ENCODE peak calls at places on chromosomes 13 and 19, in four cellular contexts. E is mesothelial cell of epicardium, W is progenitor cell of endocrine pancreas, B is AG04450. K is an unnamed sample.
A peak's percentile ranks its signal among the peaks of the same experiment; 100 is the strongest.

GRCh38 chr19:54458648-54459281 is 4.8 kb downstream of the LENG9 start:
- DNase-seq in W (no peak), E (no peak), B (no peak), K (no peak)

GRCh38 chr13:113545455-113545930 is 39.1 kb upstream of the TFDP1 start:
- DNase-seq in B (no peak), E (no peak), W (no peak), K (no peak)

GRCh38 chr13:26074706-26075105 is 22.9 kb upstream of the SHISA2 start:
- DNase-seq in E (no peak), W (no peak), B (no peak), K (no peak)

GRCh38 chr13:62537593-62537992 is 1121.9 kb upstream of the PCDH20 start:
- DNase-seq in B (no peak), E (no peak), W (no peak), K (no peak)

GRCh38 chr13:95643814-95644598 is 500 bp downstream of the DZIP1 start:
- DNase-seq in E (no peak), B (no peak), W (peak; percentile 37), K (no peak)

GRCh38 chr13:113140677-113141590 is 17.5 kb upstream of the PROZ start:
- DNase-seq in E (no peak), W (no peak), B (no peak), K (no peak)

GRCh38 chr13:110387451-110388140 is 80.5 kb downstream of the COL4A2 start:
- DNase-seq in B (no peak), W (no peak), E (no peak), K (no peak)

GRCh38 chr13:24877531-24877930 is 113.6 kb downstream of the RNF17 start:
- DNase-seq in B (no peak), W (no peak), E (no peak), K (no peak)

GRCh38 chr19:51181913-51182419 is 39.9 kb downstream of the SIGLEC7 start:
- DNase-seq in W (no peak), E (no peak), B (no peak), K (no peak)

GRCh38 chr13:99311137-99311536 is 3.9 kb upstream of the GPR183 start:
- DNase-seq in E (no peak), B (no peak), W (no peak), K (no peak)

GRCh38 chr13:101401196-101401595 is 15.1 kb downstream of the NALCN start:
- DNase-seq in W (no peak), E (no peak), B (no peak), K (no peak)

GRCh38 chr13:40666905-40667621 is 622 bp upstream of the FOXO1 start:
- DNase-seq in W (peak; percentile 51), E (peak; percentile 33), B (no peak), K (peak; percentile 57)

GRCh38 chr19:17719730-17720486 is 628 bp downstream of the MAP1S start:
- DNase-seq in E (no peak), B (no peak), W (no peak), K (no peak)

GRCh38 chr19:3987619-3988371 is 2.5 kb upstream of the EEF2 start:
- DNase-seq in B (peak; percentile 66), W (peak; percentile 71), E (peak; percentile 83), K (peak; percentile 80)

GRCh38 chr13:27792393-27793218 is at the start of gene GSX1:
- DNase-seq in B (no peak), W (peak; percentile 85), E (peak; percentile 68), K (no peak)

GRCh38 chr19:715347-715746 is 6.6 kb downstream of the PALM start:
- DNase-seq in W (no peak), E (no peak), B (no peak), K (no peak)

GRCh38 chr19:49506575-49507105 is 5.8 kb upstream of the FCGRT start:
- DNase-seq in W (no peak), E (no peak), B (no peak), K (peak; percentile 87)

GRCh38 chr13:35309711-35310110 is 166.8 kb downstream of the MAB21L1 start:
- DNase-seq in W (no peak), B (no peak), E (no peak), K (no peak)

GRCh38 chr19:42254083-42254849 is 662 bp downstream of the ERF start:
- DNase-seq in B (no peak), W (peak; percentile 62), E (no peak), K (no peak)

GRCh38 chr13:99984463-99985242 is 3.1 kb downstream of the ZIC2 start:
- DNase-seq in W (peak; percentile 15), E (no peak), B (no peak), K (no peak)

GRCh38 chr13:46176756-46177155 is 5.2 kb downstream of the LCP1 start:
- DNase-seq in W (no peak), E (no peak), B (no peak), K (no peak)

GRCh38 chr13:73107459-73107858 is 48.7 kb downstream of the KLF5 start:
- DNase-seq in W (no peak), E (no peak), B (no peak), K (peak; percentile 33)

GRCh38 chr19:5693195-5694166 is 3.4 kb downstream of the RPL36 start:
- DNase-seq in W (no peak), B (no peak), E (no peak), K (no peak)

GRCh38 chr13:37059136-37059847 is at the start of gene SUPT20H:
- DNase-seq in E (peak; percentile 92), B (peak; percentile 64), W (peak; percentile 94), K (peak; percentile 30)

GRCh38 chr13:106348032-106348431 is 187.4 kb downstream of the EFNB2 start:
- DNase-seq in B (no peak), W (no peak), E (no peak), K (no peak)

GRCh38 chr19:3497757-3498515 is 2.5 kb downstream of the DOHH start:
- DNase-seq in B (no peak), E (no peak), W (no peak), K (no peak)

GRCh38 chr13:39767791-39768564 is 112.5 kb downstream of the COG6 start:
- DNase-seq in W (no peak), B (no peak), E (no peak), K (no peak)

GRCh38 chr13:77397636-77398035 is 70.7 kb upstream of the MYCBP2 start:
- DNase-seq in B (no peak), E (no peak), W (no peak), K (no peak)

GRCh38 chr19:7738023-7738422 is 6.1 kb upstream of the CLEC4G start:
- DNase-seq in E (no peak), W (no peak), B (no peak), K (no peak)

GRCh38 chr19:45078390-45079062 is 534 bp upstream of the GEMIN7 start:
- DNase-seq in W (no peak), B (no peak), E (no peak), K (no peak)

GRCh38 chr19:45076851-45077730 is 813 bp upstream of the ZNF296 start:
- DNase-seq in B (no peak), W (no peak), E (no peak), K (no peak)

GRCh38 chr19:45082170-45082569 is 3.1 kb downstream of the GEMIN7 start:
- DNase-seq in B (no peak), W (no peak), E (no peak), K (no peak)

GRCh38 chr19:45079911-45080469 is 930 bp downstream of the GEMIN7 start:
- DNase-seq in B (no peak), W (no peak), E (no peak), K (no peak)

GRCh38 chr19:45079063-45079910 is at the start of gene GEMIN7:
- DNase-seq in E (peak; percentile 64), B (no peak), W (peak; percentile 79), K (no peak)
- TF ChIP-seq CTCF in E (peak; percentile 15), B (no peak), W (peak; percentile 42), K (no peak)

GRCh38 chr13:66111628-66112027 is 1118.5 kb downstream of the PCDH9 start:
- DNase-seq in W (no peak), B (no peak), E (no peak), K (no peak)
- TF ChIP-seq CTCF in W (peak; percentile 12), B (no peak), E (no peak), K (no peak)

GRCh38 chr13:60170414-60170813 is 6.7 kb upstream of the DIAPH3 start:
- DNase-seq in E (no peak), W (no peak), B (no peak), K (no peak)

GRCh38 chr13:60165391-60166099 is 1.8 kb upstream of the DIAPH3 start:
- DNase-seq in W (no peak), B (peak; percentile 30), E (no peak), K (no peak)

GRCh38 chr13:60167121-60167520 is 3.4 kb upstream of the DIAPH3 start:
- DNase-seq in E (no peak), W (no peak), B (no peak), K (no peak)

GRCh38 chr13:60174113-60174512 is 10.4 kb upstream of the DIAPH3 start:
- DNase-seq in B (no peak), W (no peak), E (no peak), K (no peak)

DNA sequence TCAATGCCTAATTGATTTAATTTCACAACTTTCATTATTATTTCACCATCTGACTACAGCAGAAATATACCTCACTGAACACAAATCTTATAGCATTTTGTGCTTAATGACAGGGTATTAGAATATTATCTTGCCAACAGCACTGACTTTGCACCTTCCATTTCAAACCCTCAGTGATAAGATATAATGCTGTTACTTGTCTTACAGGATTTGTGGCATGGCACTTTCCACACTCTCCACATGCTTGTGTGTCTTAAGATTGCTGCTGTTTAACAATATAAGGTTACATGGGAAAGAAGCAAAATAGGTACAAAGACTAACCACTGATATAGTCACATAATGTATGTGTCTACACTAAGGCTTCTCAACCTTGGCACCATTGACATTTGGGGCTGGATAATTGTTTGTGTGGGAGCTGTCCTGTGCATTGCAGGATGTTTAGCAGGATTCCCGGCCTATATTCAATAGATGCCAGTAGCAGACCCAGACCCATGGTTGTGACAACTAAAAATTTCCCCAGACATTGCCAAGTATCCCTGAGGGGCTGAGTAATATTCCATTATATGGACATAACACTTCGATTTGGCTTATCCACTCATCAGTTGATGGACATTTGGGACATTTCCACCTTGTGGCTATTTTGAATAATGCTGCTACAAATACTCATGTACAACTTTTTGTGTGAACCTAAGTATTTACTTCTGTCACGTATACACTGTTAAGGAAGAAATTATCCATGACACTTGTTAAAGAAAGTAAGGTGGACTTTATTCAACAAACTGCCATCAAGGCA is 5.7 kb upstream of the DIAPH3 start:
- DNase-seq in W (no peak), E (no peak), B (no peak), K (no peak)
- TF ChIP-seq CTCF in W (no peak), E (no peak), B (peak; percentile 6), K (no peak)

GRCh38 chr19:46903458-46903857 is 42.7 kb downstream of the ARHGAP35 start:
- DNase-seq in W (no peak), B (no peak), E (no peak), K (no peak)
- TF ChIP-seq CTCF in W (no peak), B (no peak), E (no peak), K (no peak)

GRCh38 chr19:13005253-13005652 is 10.0 kb downstream of the NFIX start:
- DNase-seq in W (no peak), B (no peak), E (no peak), K (no peak)

GRCh38 chr19:13005861-13006370 is 10.6 kb downstream of the NFIX start:
- DNase-seq in W (no peak), E (no peak), B (no peak), K (no peak)

GRCh38 chr19:13008926-13009787 is 13.9 kb downstream of the NFIX start:
- DNase-seq in B (no peak), W (no peak), E (no peak), K (no peak)

GRCh38 chr19:13006431-13007281 is 11.4 kb downstream of the NFIX start:
- DNase-seq in B (no peak), E (no peak), W (no peak), K (no peak)

GRCh38 chr19:13007292-13008045 is 12.2 kb downstream of the NFIX start:
- DNase-seq in B (no peak), E (no peak), W (no peak), K (no peak)
- TF ChIP-seq CTCF in B (peak; percentile 11), E (no peak), W (no peak), K (no peak)

K was measured in D721Med.